ENCODE peak calls at places on chromosomes 7 and 10, in ten cellular contexts. O is heart left ventricle, B is colonic mucosa, Z is epithelial cell of proximal tubule, N is heart right ventricle, S is bronchial epithelial cell, U is GM10248, V is HFFc6, H is progenitor cell of endocrine pancreas, J is SK-N-SH. Q is an unnamed sample.

GRCh38 chr10:58044072-58044471 is 223.6 kb downstream of the IPMK start:
- DNase-seq in O (no peak), B (no peak), Z (no peak), N (no peak), S (peak; percentile 83), U (no peak), V (peak; percentile 94), H (no peak), J (no peak), Q (no peak)

GRCh38 chr7:94763268-94763667 is 107.3 kb upstream of the SGCE start:
- DNase-seq in O (no peak), B (no peak), Z (no peak), N (no peak), S (no peak), U (no peak), V (no peak), H (no peak), J (peak; percentile 4), Q (no peak)

GRCh38 chr10:89490589-89491335 is 44.6 kb downstream of the SLC16A12 start:
- DNase-seq in O (no peak), B (no peak), Z (no peak), N (no peak), S (no peak), U (no peak), V (no peak), H (no peak), J (no peak), Q (no peak)

GRCh38 chr10:94358480-94358879 is 4.3 kb downstream of the NOC3L start:
- DNase-seq in O (no peak), B (no peak), Z (peak; percentile 82), N (no peak), S (peak; percentile 77), U (no peak), V (peak; percentile 88), H (no peak), J (no peak), Q (no peak)

GRCh38 chr7:94276797-94277196 is 117.9 kb upstream of the COL1A2 start:
- DNase-seq in O (no peak), B (no peak), Z (no peak), N (no peak), S (peak; percentile 51), U (no peak), V (peak; percentile 52), H (no peak), J (peak; percentile 37), Q (no peak)

GRCh38 chr10:46094931-46095755 is 49.1 kb upstream of the MSMB start:
- DNase-seq in O (no peak), B (no peak), Z (no peak), N (no peak), S (peak; percentile 47), U (no peak), V (no peak), H (no peak), J (peak; percentile 44), Q (peak; percentile 81)

GRCh38 chr7:27187702-27188665 is 3.0 kb upstream of the HOXA11 start:
- DNase-seq in O (no peak), B (no peak), Z (no peak), N (no peak), S (no peak), U (no peak), V (no peak), H (no peak), J (no peak), Q (no peak)

GRCh38 chr10:37734971-37735370 is 122.4 kb downstream of the ZNF248 start:
- DNase-seq in O (no peak), B (no peak), Z (no peak), N (no peak), S (peak; percentile 26), U (no peak), V (peak; percentile 54), H (no peak), J (no peak), Q (no peak)

GRCh38 chr7:75762350-75762917 is 9.6 kb downstream of the CCL26 start:
- DNase-seq in O (no peak), B (no peak), Z (no peak), N (no peak), S (peak; percentile 64), U (peak; percentile 80), V (peak; percentile 76), H (no peak), J (peak; percentile 84), Q (no peak)

GRCh38 chr10:97632949-97633884 is at the start of gene MORN4:
- DNase-seq in O (peak; percentile 95), B (peak; percentile 94), Z (no peak), N (peak; percentile 96), S (peak; percentile 80), U (peak; percentile 91), V (peak; percentile 89), H (peak; percentile 88), J (peak; percentile 93), Q (peak; percentile 97)

GRCh38 chr10:97635577-97635976 is 2.3 kb upstream of the MORN4 start:
- DNase-seq in O (no peak), B (no peak), Z (no peak), N (no peak), S (no peak), U (no peak), V (no peak), H (no peak), J (no peak), Q (no peak)

GRCh38 chr10:97631098-97631497 is 2.2 kb downstream of the MORN4 start:
- DNase-seq in O (no peak), B (no peak), Z (no peak), N (no peak), S (no peak), U (no peak), V (no peak), H (no peak), J (no peak), Q (no peak)

GRCh38 chr10:97629289-97629688 is 4.0 kb downstream of the MORN4 start:
- DNase-seq in O (no peak), B (no peak), Z (no peak), N (no peak), S (no peak), U (no peak), V (no peak), H (no peak), J (no peak), Q (no peak)

DNA sequence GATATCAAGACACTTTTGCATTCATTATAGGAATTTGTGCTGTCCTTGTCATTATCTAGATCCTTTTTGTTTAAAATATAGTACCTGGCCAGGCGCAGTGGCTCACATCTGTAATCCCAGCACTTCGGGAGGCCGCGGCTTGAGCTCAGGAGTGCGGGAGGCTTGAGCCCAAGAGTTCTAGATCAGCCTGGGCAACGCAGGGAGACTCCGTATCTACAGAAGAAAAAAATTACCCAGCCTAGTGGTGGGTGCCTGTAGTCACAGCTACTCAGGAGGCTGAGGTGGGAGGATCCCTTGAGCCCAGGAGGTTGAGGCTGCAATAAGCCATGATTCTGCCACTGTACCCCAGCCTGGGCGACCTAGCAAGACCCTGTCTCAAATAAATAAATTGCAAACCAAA is 621 bp upstream of the MORN4 start:
- DNase-seq in O (no peak), B (peak; percentile 25), Z (no peak), N (no peak), S (no peak), U (no peak), V (no peak), H (no peak), J (no peak), Q (no peak)
- TF ChIP-seq CTCF in O (no peak), B (peak; percentile 31), Z (peak; percentile 26), N (no peak), S (peak; percentile 30), U (no peak), V (peak; percentile 44), H (peak; percentile 37), J (peak; percentile 36), Q (peak; percentile 10)

DNA sequence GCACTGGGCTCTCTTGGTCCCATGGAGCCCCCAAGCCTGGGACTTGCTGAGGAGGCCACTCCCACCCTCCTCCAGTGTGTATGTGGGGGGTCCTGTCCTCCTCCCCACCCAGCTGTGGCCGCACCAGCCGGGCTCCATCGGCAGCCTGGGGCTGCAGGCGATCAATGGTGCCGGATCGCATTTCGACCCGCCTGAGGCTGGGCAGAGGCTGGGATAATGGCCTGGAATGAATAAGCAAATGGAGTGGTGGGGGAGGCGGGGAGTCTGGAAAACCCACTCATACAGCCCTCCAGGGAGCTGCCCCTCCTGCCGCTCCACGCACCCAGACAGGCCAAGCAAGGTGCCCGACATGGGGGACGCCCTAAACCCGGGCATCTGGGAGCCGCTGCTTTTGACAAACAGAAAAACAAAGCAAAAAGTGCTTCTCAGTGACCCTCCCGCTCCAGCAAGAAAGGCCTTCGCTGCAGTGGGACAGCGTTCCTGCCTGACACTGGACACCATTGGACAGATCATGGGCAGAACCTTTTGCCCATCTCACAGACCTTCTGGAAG is 160.5 kb downstream of the NRF1 start:
- DNase-seq in O (no peak), B (no peak), Z (no peak), N (no peak), S (no peak), U (no peak), V (no peak), H (no peak), J (peak; percentile 41), Q (no peak)
- TF ChIP-seq CTCF in O (no peak), B (no peak), Z (no peak), N (no peak), S (no peak), U (no peak), V (no peak), H (no peak), J (no peak), Q (no peak)

GRCh38 chr7:34041716-34042115 is 136.4 kb downstream of the BMPER start:
- DNase-seq in O (no peak), B (no peak), Z (no peak), N (no peak), S (no peak), U (no peak), V (peak; percentile 35), H (no peak), J (no peak), Q (no peak)

GRCh38 chr7:34042406-34042805 is 137.1 kb downstream of the BMPER start:
- DNase-seq in O (no peak), B (no peak), Z (no peak), N (no peak), S (no peak), U (no peak), V (peak; percentile 65), H (no peak), J (no peak), Q (no peak)

GRCh38 chr7:34043461-34044318 is 138.4 kb downstream of the BMPER start:
- DNase-seq in O (no peak), B (no peak), Z (no peak), N (no peak), S (no peak), U (no peak), V (no peak), H (no peak), J (no peak), Q (no peak)

GRCh38 chr7:34044319-34044643 is 138.9 kb downstream of the BMPER start:
- DNase-seq in O (no peak), B (no peak), Z (no peak), N (no peak), S (no peak), U (no peak), V (no peak), H (no peak), J (no peak), Q (no peak)

GRCh38 chr7:34044734-34045353 is 139.5 kb downstream of the BMPER start:
- DNase-seq in O (no peak), B (no peak), Z (no peak), N (no peak), S (no peak), U (no peak), V (no peak), H (no peak), J (no peak), Q (no peak)
- TF ChIP-seq CTCF in O (no peak), B (no peak), Z (no peak), N (no peak), S (no peak), U (no peak), V (no peak), H (no peak), J (no peak), Q (no peak)

GRCh38 chr10:133520193-133520738 is 6.9 kb upstream of the CYP2E1 start:
- DNase-seq in O (peak; percentile 73), B (peak; percentile 88), Z (no peak), N (peak; percentile 64), S (peak; percentile 22), U (peak; percentile 90), V (peak; percentile 38), H (no peak), J (peak; percentile 94), Q (no peak)
- TF ChIP-seq CTCF in O (peak; percentile 88), B (peak; percentile 92), Z (peak; percentile 82), N (peak; percentile 89), S (peak; percentile 85), U (peak; percentile 77), V (peak; percentile 92), H (no peak), J (peak; percentile 79), Q (peak; percentile 42)